ENCODE peak calls at places on chromosomes 11 and 22, in four cellular contexts. Z is HepG2, U is H1, V is NT2/D1. M is an unnamed sample.

GRCh38 chr11:69962152-69962551 is 116.0 kb upstream of the ANO1 start:
- DNase-seq in V (no peak), U (no peak), Z (no peak), M (no peak)

GRCh38 chr11:68521962-68522626 is 61.5 kb downstream of the PPP6R3 start:
- DNase-seq in U (no peak), V (no peak), Z (no peak), M (no peak)

GRCh38 chr11:115659061-115659963 is 155.1 kb upstream of the CADM1 start:
- DNase-seq in V (no peak), Z (no peak), U (peak), M (peak)

GRCh38 chr11:44329472-44330230 is 19.7 kb upstream of the ALX4 start:
- DNase-seq in Z (no peak), V (no peak), U (no peak), M (no peak)

GRCh38 chr11:85867751-85868150 is 12.6 kb downstream of the CCDC83 start:
- DNase-seq in V (no peak), U (no peak), Z (no peak), M (no peak)

GRCh38 chr11:19955660-19956059 is 204.6 kb downstream of the DBX1 start:
- DNase-seq in V (no peak), Z (no peak), U (no peak), M (no peak)

GRCh38 chr11:3747704-3748103 is 49.6 kb downstream of the NUP98 start:
- DNase-seq in V (no peak), Z (no peak), U (no peak), M (no peak)

GRCh38 chr11:70046089-70046488 is 32.0 kb upstream of the ANO1 start:
- DNase-seq in V (no peak), Z (no peak), U (no peak), M (no peak)

DNA sequence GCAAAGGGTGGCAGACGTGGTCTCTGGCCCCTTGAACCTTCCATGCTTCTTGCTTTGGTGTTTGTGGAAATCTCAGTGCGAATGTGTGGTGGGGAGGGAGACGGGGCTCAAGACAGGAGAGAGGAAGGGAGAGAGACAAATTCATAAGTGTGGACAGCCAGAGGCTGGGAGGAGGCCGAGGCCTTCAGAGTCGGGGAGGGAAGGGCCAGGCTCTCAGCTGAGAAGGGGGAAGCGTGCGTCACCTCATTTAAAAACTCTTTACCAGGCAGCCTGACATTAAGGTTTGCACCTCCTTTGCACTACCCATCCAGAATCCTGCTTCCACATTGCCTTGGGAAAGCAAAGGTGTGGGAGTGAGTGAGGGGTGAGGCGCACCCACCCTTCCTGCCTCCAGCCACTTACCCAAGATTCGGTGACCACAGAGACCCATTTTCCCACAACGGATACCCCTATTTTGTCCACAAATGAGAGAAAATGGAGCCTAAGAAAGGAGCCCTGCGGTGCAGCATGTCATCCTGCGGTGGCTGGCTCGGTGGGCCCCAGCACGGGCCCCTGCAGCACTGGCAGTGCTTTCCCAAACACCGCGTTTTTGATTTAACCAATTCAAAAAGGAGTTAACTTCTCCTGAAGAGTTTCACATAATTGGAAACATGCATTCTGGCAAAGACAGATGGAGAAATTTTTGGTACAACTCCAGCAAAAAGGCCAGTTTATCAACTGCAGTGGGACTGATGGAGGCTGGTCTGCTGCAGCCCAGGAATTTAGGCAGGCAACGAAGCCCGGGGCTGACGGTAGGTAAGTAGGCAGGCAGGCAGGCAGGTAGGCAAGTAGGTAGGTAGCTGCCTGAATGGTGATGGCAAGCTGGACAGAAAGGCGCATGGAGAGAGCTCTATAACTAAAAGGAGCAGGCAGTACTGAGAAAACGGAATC is 84.0 kb downstream of the FDX1 start:
- DNase-seq in U (no peak), Z (no peak), V (no peak), M (no peak)
- TF ChIP-seq SUZ12 in U (no peak), Z (no peak), V (no peak), M (no peak)

GRCh38 chr22:17096095-17096494 is 11.3 kb downstream of the IL17RA start:
- DNase-seq in V (no peak), Z (no peak), U (no peak), M (no peak)

GRCh38 chr22:17097701-17098100 is 12.9 kb downstream of the IL17RA start:
- DNase-seq in U (no peak), V (no peak), Z (no peak), M (no peak)

GRCh38 chr22:17095538-17095937 is 10.7 kb downstream of the IL17RA start:
- DNase-seq in Z (no peak), U (no peak), V (no peak), M (peak)

GRCh38 chr22:17098379-17098819 is 13.6 kb downstream of the IL17RA start:
- DNase-seq in V (no peak), Z (no peak), U (no peak), M (no peak)

GRCh38 chr22:17097062-17097461 is 12.3 kb downstream of the IL17RA start:
- DNase-seq in Z (no peak), V (no peak), U (no peak), M (no peak)
- TF ChIP-seq SUZ12 in Z (no peak), V (no peak), U (no peak), M (no peak)

GRCh38 chr11:62390727-62391126 is 28.1 kb upstream of the SCGB1A1 start:
- DNase-seq in Z (no peak), V (no peak), U (no peak), M (no peak)

GRCh38 chr11:62388999-62389398 is 29.8 kb upstream of the SCGB1A1 start:
- DNase-seq in U (no peak), Z (no peak), V (no peak), M (no peak)

GRCh38 chr11:62392506-62392905 is 26.3 kb upstream of the SCGB1A1 start:
- DNase-seq in U (no peak), V (no peak), Z (no peak), M (no peak)

GRCh38 chr11:62391642-62392425 is 27.0 kb upstream of the SCGB1A1 start:
- DNase-seq in V (no peak), U (no peak), Z (no peak), M (no peak)

DNA sequence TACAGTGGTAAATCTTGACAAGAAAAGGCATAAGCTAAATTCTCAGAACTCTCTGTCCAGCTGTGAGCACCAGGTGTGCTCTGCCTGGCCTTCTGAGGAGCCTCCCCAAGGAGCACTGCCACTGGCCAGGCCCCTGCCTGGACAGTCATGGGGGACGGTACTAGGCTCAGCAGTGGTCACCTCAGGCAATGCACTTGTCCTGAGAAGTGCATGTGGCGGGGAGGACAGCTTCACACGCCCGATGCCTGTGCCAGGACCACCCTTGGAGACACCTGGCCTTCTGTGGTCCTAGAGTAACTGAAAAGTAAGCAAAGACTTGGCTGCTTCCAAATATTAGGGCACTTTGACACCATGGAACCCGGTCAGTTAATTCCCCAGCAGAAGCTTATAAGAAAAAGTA is 28.6 kb upstream of the SCGB1A1 start:
- DNase-seq in V (no peak), Z (no peak), U (no peak), M (no peak)
- TF ChIP-seq SUZ12 in V (no peak), Z (no peak), U (no peak), M (no peak)

DNA sequence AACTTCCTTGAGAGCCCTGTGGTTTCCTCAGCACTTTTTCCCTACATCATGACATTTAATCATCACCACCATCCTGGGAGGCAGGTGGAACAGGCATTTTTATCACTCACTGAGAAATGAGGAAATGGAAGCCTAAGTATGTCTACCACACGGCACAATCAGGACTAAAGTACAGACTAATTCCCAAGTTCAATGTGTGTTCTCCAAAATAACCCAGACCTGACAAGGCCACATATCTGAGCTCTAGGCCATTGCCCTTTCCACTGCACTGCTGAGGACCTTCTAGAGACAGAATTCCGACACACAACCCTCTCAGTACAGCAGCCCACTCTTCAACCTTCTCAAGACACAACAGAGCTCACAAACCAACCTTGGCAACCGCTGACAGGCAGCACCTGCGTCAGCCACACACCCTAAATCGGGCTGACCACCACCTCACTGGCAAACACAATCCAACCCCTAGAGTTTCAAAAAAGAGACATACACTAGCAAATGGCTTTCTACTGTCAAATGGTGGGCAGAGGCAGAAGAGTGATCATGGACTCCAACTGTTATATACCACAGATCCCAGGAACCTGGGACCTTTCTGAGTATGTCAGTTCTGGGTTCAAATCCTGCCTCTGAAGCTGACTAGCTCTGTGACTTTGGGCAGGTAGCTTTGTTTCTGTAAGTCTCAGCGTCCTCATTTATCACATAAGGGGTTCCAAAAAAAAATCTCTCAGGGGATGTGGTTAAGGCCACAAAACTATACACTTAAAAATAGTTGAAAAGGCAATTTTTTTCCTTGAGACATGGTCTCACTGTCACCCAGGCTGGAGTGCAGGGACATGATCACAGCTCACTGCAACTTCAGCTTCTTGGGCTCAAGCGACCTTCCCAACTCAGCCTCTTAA is 16.3 kb downstream of the SMCO4 start:
- DNase-seq in V (no peak), U (no peak), Z (peak), M (no peak)
- TF ChIP-seq SUZ12 in V (no peak), U (no peak), Z (no peak), M (no peak)

GRCh38 chr22:45996241-45997076 is 19.5 kb upstream of the WNT7B start:
- DNase-seq in V (no peak), U (no peak), Z (no peak), M (no peak)
- TF ChIP-seq SUZ12 in V (no peak), U (no peak), Z (no peak), M (no peak)

GRCh38 chr11:128055576-128056217 is 531.7 kb downstream of the ETS1 start:
- DNase-seq in V (no peak), U (no peak), Z (no peak), M (no peak)

GRCh38 chr11:128058580-128059208 is 528.7 kb downstream of the ETS1 start:
- DNase-seq in V (no peak), U (no peak), Z (no peak), M (no peak)

GRCh38 chr11:128057786-128058395 is 529.5 kb downstream of the ETS1 start:
- DNase-seq in Z (no peak), U (no peak), V (no peak), M (no peak)

GRCh38 chr11:128066429-128066828 is 520.9 kb downstream of the ETS1 start:
- DNase-seq in U (no peak), Z (no peak), V (no peak), M (no peak)

DNA sequence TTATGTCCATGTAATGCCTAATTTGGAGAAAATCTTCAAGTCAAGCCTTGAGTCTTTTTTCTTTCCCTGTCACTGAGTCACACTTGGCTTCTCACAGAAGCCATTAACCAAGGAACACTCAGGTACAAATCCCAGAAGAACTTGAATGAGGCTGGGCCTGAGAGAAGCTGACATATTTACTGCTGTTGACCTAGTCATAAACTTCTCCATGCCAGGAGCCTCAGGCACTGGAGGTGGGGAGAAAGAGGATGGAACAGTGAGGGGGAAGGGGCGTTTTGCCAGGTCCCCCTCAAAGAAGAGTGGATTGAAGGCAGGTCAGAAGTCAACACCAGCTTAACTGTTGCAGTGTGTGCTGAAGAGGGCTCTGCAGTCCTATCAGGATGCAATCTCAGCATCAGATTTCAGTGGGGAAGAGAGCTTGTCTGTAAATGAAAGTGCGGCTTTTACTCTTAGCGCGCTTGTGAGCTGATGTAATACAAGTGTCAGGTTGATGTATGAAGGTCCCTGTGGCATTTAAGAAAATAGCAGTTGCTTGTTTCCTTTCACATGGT is 526.0 kb downstream of the ETS1 start:
- DNase-seq in Z (no peak), V (no peak), U (no peak), M (peak)
- TF ChIP-seq SUZ12 in Z (no peak), V (no peak), U (no peak), M (no peak)

DNA sequence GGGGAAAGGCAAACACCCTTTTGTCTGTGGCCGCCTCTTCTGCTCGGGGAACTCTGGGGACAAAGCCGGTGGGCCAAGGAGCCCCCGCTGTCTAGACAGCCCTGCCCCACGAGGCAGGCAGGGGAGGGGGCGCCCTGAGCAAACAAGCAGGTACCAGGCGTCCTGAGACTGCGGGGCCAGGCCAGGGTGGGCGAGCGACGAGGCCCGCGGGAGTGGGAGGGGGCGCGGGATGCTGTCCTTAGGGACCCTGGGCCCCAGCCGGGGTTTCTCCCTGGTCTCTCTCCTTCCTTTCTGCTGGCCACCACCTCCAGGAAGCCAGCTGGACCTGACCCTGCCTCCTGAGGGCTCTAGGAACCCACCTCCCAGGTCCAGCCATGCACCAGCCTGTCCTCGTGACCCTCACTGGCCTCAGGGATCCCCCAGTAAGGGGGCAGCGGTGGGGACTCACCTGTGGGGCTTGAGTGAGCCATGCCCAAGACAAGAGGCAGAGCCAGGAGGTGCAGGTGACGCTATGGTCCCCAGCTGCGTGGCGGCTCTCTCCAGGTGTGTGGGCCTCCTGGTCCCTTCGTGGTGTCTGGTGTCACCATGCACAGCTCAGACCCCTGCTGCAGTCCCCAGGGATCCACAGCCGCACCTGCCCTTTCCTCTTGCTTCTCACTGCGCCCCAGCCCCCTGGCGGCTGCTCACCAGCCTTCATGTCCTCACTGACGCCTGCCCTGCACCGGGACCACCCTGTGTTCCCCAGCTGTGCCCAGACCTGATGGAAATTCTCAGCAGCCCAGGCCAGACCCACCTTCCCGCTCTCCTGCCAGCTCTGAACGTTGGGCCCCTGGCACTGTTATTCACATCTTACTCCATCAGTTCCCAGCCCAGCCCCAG is 26.5 kb upstream of the MUC5AC start:
- DNase-seq in V (no peak), Z (no peak), U (no peak), M (no peak)
- TF ChIP-seq SUZ12 in V (no peak), Z (no peak), U (no peak), M (no peak)